ENCODE peak calls at places on chromosomes 16 and 17, in six cellular contexts. X is adrenal gland, N is mesendoderm, V is heart right ventricle, F is mucosa of descending colon, D is psoas muscle. U is an unnamed sample.
A peak's percentile ranks its signal among the peaks of the same experiment; 100 is the strongest.

GRCh38 chr16:68469728-68470460 is 21.6 kb upstream of the SMPD3 start:
- DNase-seq in X (no peak), N (no peak), V (no peak), F (peak; percentile 29), D (no peak), U (no peak)

GRCh38 chr17:2170023-2170422 is 115.1 kb downstream of the HIC1 start:
- DNase-seq in X (no peak), N (peak; percentile 69), V (no peak), F (peak; percentile 55), D (no peak), U (no peak)

GRCh38 chr16:17329412-17329811 is 141.3 kb downstream of the XYLT1 start:
- DNase-seq in X (no peak), N (no peak), V (no peak), F (no peak), D (no peak), U (no peak)

GRCh38 chr17:78341559-78342437 is 18.1 kb downstream of the SOCS3 start:
- DNase-seq in X (peak; percentile 74), N (peak; percentile 87), V (peak; percentile 86), F (peak; percentile 78), D (peak; percentile 84), U (peak; percentile 65)

GRCh38 chr16:57479422-57480126 is 6.7 kb downstream of the DOK4 start:
- DNase-seq in X (no peak), N (peak; percentile 92), V (peak; percentile 47), F (peak; percentile 80), D (no peak), U (peak; percentile 35)

GRCh38 chr17:35609831-35610230 is 22.7 kb downstream of the AP2B1 start:
- DNase-seq in X (no peak), N (no peak), V (no peak), F (no peak), D (no peak), U (no peak)

GRCh38 chr16:83830091-83830768 is 22.5 kb downstream of the HSBP1 start:
- DNase-seq in X (no peak), N (no peak), V (no peak), F (no peak), D (no peak), U (no peak)

GRCh38 chr17:72967263-72967962 is 125.1 kb downstream of the SLC39A11 start:
- DNase-seq in X (no peak), N (no peak), V (no peak), F (no peak), D (no peak), U (no peak)

GRCh38 chr16:47136101-47136820 is 7.5 kb downstream of the NETO2 start:
- DNase-seq in X (no peak), N (peak; percentile 14), V (no peak), F (peak; percentile 39), D (no peak), U (peak; percentile 68)

GRCh38 chr16:65315004-65315398 is 193.1 kb upstream of the CDH11 start:
- DNase-seq in X (peak; percentile 34), N (no peak), V (peak; percentile 69), F (peak; percentile 16), D (peak; percentile 53), U (no peak)

GRCh38 chr16:3637371-3637923 is 17.0 kb upstream of the DNASE1 start:
- DNase-seq in X (no peak), N (peak; percentile 73), V (no peak), F (peak; percentile 74), D (no peak), U (no peak)

GRCh38 chr17:2438823-2439222 is 38.0 kb upstream of the MNT start:
- DNase-seq in X (no peak), N (no peak), V (no peak), F (no peak), D (no peak), U (no peak)

GRCh38 chr17:77466596-77467223 is 325.9 kb downstream of the SEC14L1 start:
- DNase-seq in X (no peak), N (peak; percentile 25), V (no peak), F (no peak), D (no peak), U (no peak)

GRCh38 chr16:13402601-13403000 is 501.2 kb downstream of the SHISA9 start:
- DNase-seq in X (no peak), N (no peak), V (no peak), F (no peak), D (no peak), U (no peak)

GRCh38 chr17:49031965-49032928 is 35.1 kb downstream of the IGF2BP1 start:
- DNase-seq in X (peak; percentile 60), N (peak; percentile 95), V (no peak), F (peak; percentile 58), D (no peak), U (peak; percentile 59)

GRCh38 chr16:22027633-22028032 is 19.7 kb downstream of the MOSMO start:
- DNase-seq in X (no peak), N (no peak), V (no peak), F (no peak), D (no peak), U (no peak)
- H3K4me1 ChIP-seq in X (peaks cover 35% of the 10 kb centered on the region), N (no peaks in the 10 kb centered on the region), V (peaks cover 15% of the 10 kb centered on the region), F (peaks cover 8% of the 10 kb centered on the region), D (peaks cover 13% of the 10 kb centered on the region), U (peaks cover 62% of the 10 kb centered on the region)

DNA sequence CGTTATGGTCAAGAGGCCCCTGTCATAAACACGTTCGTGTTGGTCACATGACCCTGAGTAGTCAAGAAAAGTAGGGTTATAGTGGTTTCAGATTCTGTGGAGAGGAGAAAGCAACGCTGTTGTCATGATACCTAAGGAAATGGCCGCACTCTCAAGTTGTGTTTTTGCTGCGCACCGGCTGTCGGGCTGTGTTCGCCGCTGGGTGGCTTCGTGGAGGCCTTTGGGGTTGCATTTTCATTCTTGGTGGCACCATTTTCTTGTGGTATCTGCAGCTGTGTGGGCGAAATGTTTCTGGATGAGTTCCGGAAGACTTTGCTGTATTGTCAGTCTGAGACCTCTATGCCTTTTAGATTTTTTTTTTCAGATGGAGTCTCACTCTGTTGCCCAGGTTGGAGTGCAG is 35.0 kb downstream of the DEF8 start:
- DNase-seq in X (no peak), N (no peak), V (no peak), F (no peak), D (no peak), U (no peak)
- H3K4me1 ChIP-seq in X (no peaks in the 10 kb centered on the region), N (no peaks in the 10 kb centered on the region), V (no peaks in the 10 kb centered on the region), F (no peaks in the 10 kb centered on the region), D (peaks cover 20% of the 10 kb centered on the region), U (no peaks in the 10 kb centered on the region)

GRCh38 chr16:363110-364090 is 6.9 kb downstream of the MRPL28 start:
- DNase-seq in X (no peak), N (no peak), V (no peak), F (no peak), D (peak; percentile 12), U (no peak)
- H3K4me1 ChIP-seq in X (no peaks in the 10 kb centered on the region), N (no peaks in the 10 kb centered on the region), V (no peaks in the 10 kb centered on the region), F (peaks cover 4% of the 10 kb centered on the region), D (no peaks in the 10 kb centered on the region), U (peaks cover 11% of the 10 kb centered on the region)

GRCh38 chr17:32502013-32502412 is 15.2 kb downstream of the CDK5R1 start:
- DNase-seq in X (no peak), N (no peak), V (no peak), F (no peak), D (no peak), U (no peak)

GRCh38 chr17:32504166-32504990 is 17.6 kb downstream of the CDK5R1 start:
- DNase-seq in X (no peak), N (peak; percentile 51), V (no peak), F (no peak), D (peak; percentile 55), U (no peak)

GRCh38 chr17:32498362-32498761 is 11.6 kb downstream of the CDK5R1 start:
- DNase-seq in X (no peak), N (peak; percentile 46), V (no peak), F (no peak), D (no peak), U (no peak)

GRCh38 chr17:32502710-32503109 is 15.9 kb downstream of the CDK5R1 start:
- DNase-seq in X (no peak), N (no peak), V (no peak), F (no peak), D (no peak), U (no peak)

GRCh38 chr17:32503251-32504165 is 16.7 kb downstream of the CDK5R1 start:
- DNase-seq in X (no peak), N (no peak), V (no peak), F (no peak), D (no peak), U (peak; percentile 40)
- H3K4me1 ChIP-seq in X (no peaks in the 10 kb centered on the region), N (no peaks in the 10 kb centered on the region), V (no peaks in the 10 kb centered on the region), F (peaks cover 11% of the 10 kb centered on the region), D (no peaks in the 10 kb centered on the region), U (peaks cover 23% of the 10 kb centered on the region)

GRCh38 chr16:2149630-2150417 is 1.4 kb downstream of the RAB26 start:
- DNase-seq in X (no peak), N (peak; percentile 70), V (no peak), F (no peak), D (no peak), U (no peak)

GRCh38 chr16:2148714-2149629 is 547 bp downstream of the RAB26 start:
- DNase-seq in X (no peak), N (peak; percentile 36), V (no peak), F (peak; percentile 18), D (no peak), U (peak; percentile 48)

GRCh38 chr16:2151188-2152091 is 3.0 kb downstream of the RAB26 start:
- DNase-seq in X (no peak), N (peak; percentile 86), V (no peak), F (no peak), D (no peak), U (no peak)

GRCh38 chr16:2152695-2153506 is 2.7 kb upstream of the TRAF7 start:
- DNase-seq in X (peak; percentile 49), N (peak; percentile 52), V (no peak), F (peak; percentile 45), D (no peak), U (peak; percentile 47)

GRCh38 chr16:2150418-2151187 is 2.2 kb downstream of the RAB26 start:
- DNase-seq in X (no peak), N (peak; percentile 94), V (no peak), F (peak; percentile 57), D (no peak), U (peak; percentile 69)
- H3K4me1 ChIP-seq in X (peaks cover 24% of the 10 kb centered on the region), N (peaks cover 8% of the 10 kb centered on the region), V (peaks cover 61% of the 10 kb centered on the region), F (peaks cover 56% of the 10 kb centered on the region), D (peaks cover 54% of the 10 kb centered on the region), U (peaks cover 58% of the 10 kb centered on the region)

DNA sequence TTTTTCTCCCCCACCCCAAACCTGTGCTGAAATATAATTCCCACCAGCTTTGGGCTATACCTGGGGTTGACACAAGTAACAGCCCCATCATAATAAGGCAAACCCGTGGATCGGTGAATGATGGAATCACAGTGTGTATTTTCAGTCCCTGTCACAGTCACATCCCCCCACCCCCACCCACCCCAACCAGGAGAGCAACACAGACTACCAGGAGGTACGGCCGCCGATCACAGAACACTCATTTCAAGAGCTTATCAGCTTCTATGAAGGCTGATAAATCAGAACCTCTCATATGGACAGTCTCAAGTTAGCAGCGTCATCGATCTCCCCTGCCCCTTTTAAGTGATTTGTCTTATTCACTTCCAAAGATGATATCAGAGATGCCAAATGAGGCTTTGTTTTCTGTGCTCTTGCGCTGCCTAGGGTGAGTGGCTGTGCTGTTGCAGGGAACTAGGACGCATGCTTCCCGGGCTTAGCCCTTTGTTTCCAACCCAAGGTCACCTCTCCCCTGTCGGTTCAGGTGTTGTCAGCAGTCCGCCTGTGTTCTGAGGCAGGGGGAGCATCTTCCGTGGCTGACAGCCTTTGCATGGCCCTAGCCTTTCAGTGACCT is 26.8 kb upstream of the PMFBP1 start:
- DNase-seq in X (no peak), N (no peak), V (no peak), F (no peak), D (no peak), U (no peak)
- H3K4me1 ChIP-seq in X (no peaks in the 10 kb centered on the region), N (no peaks in the 10 kb centered on the region), V (no peaks in the 10 kb centered on the region), F (peaks cover 5% of the 10 kb centered on the region), D (no peaks in the 10 kb centered on the region), U (peaks cover 21% of the 10 kb centered on the region)

U was measured in mammary epithelial cell.